ENCODE peak calls at places on chromosome 4, in five cellular contexts. One of them, this sample, is unnamed.

GRCh38 chr4:173170210-173170778 is 1.7 kb downstream of the GALNT7 start:
- DNase-seq in A549: no peak
- DNase-seq in GM12878: no peak
- DNase-seq in GM23338: no peak
- DNase-seq in HepG2: no peak
- DNase-seq in this sample: no peak

GRCh38 chr4:8010618-8011017 is 71.0 kb upstream of the AFAP1 start:
- DNase-seq in A549: no peak
- DNase-seq in HepG2: peak; percentile 41
- DNase-seq in GM23338: no peak
- DNase-seq in GM12878: no peak
- DNase-seq in this sample: no peak

GRCh38 chr4:162360369-162361149 is 196.8 kb upstream of the FSTL5 start:
- DNase-seq in GM23338: no peak
- DNase-seq in HepG2: no peak
- DNase-seq in A549: no peak
- DNase-seq in GM12878: no peak
- DNase-seq in this sample: no peak

GRCh38 chr4:188613976-188614375 is 474.7 kb downstream of the TRIML1 start:
- DNase-seq in GM23338: no peak
- DNase-seq in GM12878: no peak
- DNase-seq in A549: no peak
- DNase-seq in HepG2: no peak
- DNase-seq in this sample: no peak

GRCh38 chr4:151013491-151013890 is 1.6 kb downstream of the LRBA start:
- DNase-seq in A549: no peak
- DNase-seq in HepG2: no peak
- DNase-seq in GM12878: no peak
- DNase-seq in GM23338: no peak
- DNase-seq in this sample: no peak

GRCh38 chr4:2059726-2060577 is 825 bp downstream of the NAT8L start:
- DNase-seq in GM23338: peak; percentile 54
- DNase-seq in A549: no peak
- DNase-seq in GM12878: no peak
- DNase-seq in HepG2: no peak
- DNase-seq in this sample: peak; percentile 40

GRCh38 chr4:108029321-108029720 is 39.6 kb downstream of the HADH start:
- DNase-seq in GM12878: no peak
- DNase-seq in GM23338: no peak
- DNase-seq in A549: no peak
- DNase-seq in HepG2: no peak
- DNase-seq in this sample: no peak

GRCh38 chr4:182192511-182193181 is 50.6 kb upstream of the TENM3 start:
- DNase-seq in GM12878: no peak
- DNase-seq in HepG2: no peak
- DNase-seq in A549: no peak
- DNase-seq in GM23338: no peak
- DNase-seq in this sample: no peak

GRCh38 chr4:7650606-7651400 is 216.1 kb upstream of the PSAPL1 start:
- DNase-seq in A549: no peak
- DNase-seq in GM12878: no peak
- DNase-seq in GM23338: peak; percentile 85
- DNase-seq in HepG2: no peak
- DNase-seq in this sample: peak; percentile 79

GRCh38 chr4:133920236-133920635 is 281.4 kb downstream of the PABPC4L start:
- DNase-seq in HepG2: no peak
- DNase-seq in GM23338: no peak
- DNase-seq in GM12878: no peak
- DNase-seq in A549: no peak
- DNase-seq in this sample: no peak

GRCh38 chr4:128338634-128339355 is 51.2 kb upstream of the PGRMC2 start:
- DNase-seq in HepG2: no peak
- DNase-seq in GM12878: no peak
- DNase-seq in GM23338: no peak
- DNase-seq in A549: no peak
- DNase-seq in this sample: peak; percentile 22
- TF ChIP-seq JUNB in HepG2: no peak
- TF ChIP-seq JUNB in GM12878: no peak
- TF ChIP-seq JUNB in GM23338: no peak
- TF ChIP-seq JUNB in A549: no peak
- TF ChIP-seq JUNB in this sample: no peak

GRCh38 chr4:170030121-170030520 is 3.9 kb upstream of the MFAP3L start:
- DNase-seq in HepG2: no peak
- DNase-seq in A549: no peak
- DNase-seq in GM12878: no peak
- DNase-seq in GM23338: no peak
- DNase-seq in this sample: no peak

GRCh38 chr4:170027181-170027829 is 1.1 kb upstream of the MFAP3L start:
- DNase-seq in GM23338: peak; percentile 96
- DNase-seq in GM12878: peak; percentile 35
- DNase-seq in HepG2: peak; percentile 78
- DNase-seq in A549: peak; percentile 76
- DNase-seq in this sample: peak; percentile 96

GRCh38 chr4:170026253-170026991 is at the start of gene MFAP3L:
- DNase-seq in GM12878: no peak
- DNase-seq in HepG2: peak; percentile 63
- DNase-seq in GM23338: peak; percentile 91
- DNase-seq in A549: peak; percentile 71
- DNase-seq in this sample: peak; percentile 94

GRCh38 chr4:170022211-170022610 is 4.0 kb downstream of the MFAP3L start:
- DNase-seq in GM12878: no peak
- DNase-seq in GM23338: no peak
- DNase-seq in HepG2: no peak
- DNase-seq in A549: no peak
- DNase-seq in this sample: no peak

DNA sequence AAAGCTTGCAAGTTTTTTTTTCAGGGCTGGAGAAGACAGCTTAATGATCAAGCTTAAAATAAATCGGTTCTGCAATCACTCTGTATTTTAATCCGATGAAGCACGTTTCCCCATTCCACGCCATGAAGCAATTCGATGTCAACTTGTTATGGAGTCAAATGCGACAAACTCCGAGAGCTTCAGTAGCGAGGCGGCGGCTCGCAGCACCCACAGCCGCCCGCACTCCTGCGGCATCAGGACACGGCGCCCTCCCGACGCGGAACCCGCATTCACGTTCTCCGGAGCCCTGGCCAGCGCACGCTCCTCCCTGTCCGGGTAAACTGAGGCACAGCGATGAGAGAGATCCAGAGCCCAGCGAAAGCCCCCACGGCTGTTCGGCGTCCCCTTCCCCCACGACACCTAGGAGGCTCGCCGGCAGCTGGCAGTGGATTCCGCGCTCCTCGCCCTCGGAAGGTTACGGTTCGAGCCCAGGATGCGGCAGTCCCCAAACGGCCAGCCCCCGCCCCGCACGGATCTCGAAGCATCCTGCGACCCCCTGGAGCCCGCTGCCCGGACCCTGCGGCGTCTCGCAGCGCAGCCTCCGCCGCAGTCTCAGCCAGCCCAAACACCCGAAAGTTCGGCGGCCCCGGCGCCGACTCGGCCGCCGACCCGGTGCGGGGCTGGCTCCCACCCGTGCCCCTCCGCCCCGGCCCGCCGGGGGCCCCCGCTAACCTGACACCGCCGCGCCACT is 507 bp downstream of the MFAP3L start:
- DNase-seq in GM23338: peak; percentile 51
- DNase-seq in HepG2: no peak
- DNase-seq in A549: peak; percentile 7
- DNase-seq in GM12878: no peak
- DNase-seq in this sample: no peak
- TF ChIP-seq JUNB in GM23338: no peak
- TF ChIP-seq JUNB in HepG2: no peak
- TF ChIP-seq JUNB in A549: no peak
- TF ChIP-seq JUNB in GM12878: no peak
- TF ChIP-seq JUNB in this sample: no peak

DNA sequence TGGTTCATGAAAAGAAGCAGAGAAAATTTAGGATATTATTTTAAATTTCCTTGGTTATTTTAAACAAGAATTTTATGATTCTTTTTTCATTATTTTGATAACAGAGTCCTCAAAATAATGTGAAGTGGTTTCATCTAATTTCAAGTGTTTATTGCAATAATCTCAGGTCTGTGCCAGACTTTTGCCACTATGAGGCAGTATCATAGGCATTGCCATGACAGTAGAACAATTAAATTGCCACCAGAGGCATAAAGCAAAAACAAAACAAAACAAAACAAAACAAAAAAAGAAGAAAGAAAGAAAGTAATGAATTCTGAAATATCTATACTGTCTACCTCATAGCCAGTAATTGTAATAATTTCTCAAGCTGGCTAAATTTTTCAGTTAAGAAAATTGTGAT is 739.2 kb downstream of the KCTD8 start:
- DNase-seq in HepG2: no peak
- DNase-seq in GM12878: no peak
- DNase-seq in GM23338: no peak
- DNase-seq in A549: no peak
- DNase-seq in this sample: no peak
- TF ChIP-seq JUNB in HepG2: no peak
- TF ChIP-seq JUNB in GM12878: no peak
- TF ChIP-seq JUNB in GM23338: no peak
- TF ChIP-seq JUNB in A549: no peak
- TF ChIP-seq JUNB in this sample: no peak

GRCh38 chr4:142480244-142480643 is 365.9 kb downstream of the INPP4B start:
- DNase-seq in GM23338: no peak
- DNase-seq in GM12878: no peak
- DNase-seq in A549: no peak
- DNase-seq in HepG2: no peak
- DNase-seq in this sample: no peak

GRCh38 chr4:142485452-142485851 is 360.6 kb downstream of the INPP4B start:
- DNase-seq in GM23338: no peak
- DNase-seq in GM12878: no peak
- DNase-seq in HepG2: no peak
- DNase-seq in A549: no peak
- DNase-seq in this sample: no peak
- TF ChIP-seq JUNB in GM23338: no peak
- TF ChIP-seq JUNB in GM12878: no peak
- TF ChIP-seq JUNB in HepG2: no peak
- TF ChIP-seq JUNB in A549: no peak
- TF ChIP-seq JUNB in this sample: no peak

GRCh38 chr4:143358923-143359694 is 22.4 kb downstream of the GAB1 start:
- DNase-seq in HepG2: no peak
- DNase-seq in GM12878: no peak
- DNase-seq in A549: no peak
- DNase-seq in GM23338: no peak
- DNase-seq in this sample: no peak
- TF ChIP-seq JUNB in HepG2: no peak
- TF ChIP-seq JUNB in GM12878: peak; percentile 28
- TF ChIP-seq JUNB in A549: no peak
- TF ChIP-seq JUNB in GM23338: no peak
- TF ChIP-seq JUNB in this sample: no peak